ENCODE peak calls at places on chromosomes 3 and 15, in six cellular contexts. L, Q, H, Z, X and P are unnamed samples.

GRCh38 chr3:197029511-197030167 is at the start of gene MELTF:
- DNase-seq in L (peak; percentile 89), Q (peak; percentile 72), H (peak; percentile 89), Z (peak; percentile 90), X (peak; percentile 90), P (peak; percentile 99)

GRCh38 chr15:50685191-50685975 is 1.2 kb downstream of the TRPM7 start:
- DNase-seq in L (no peak), Q (no peak), H (no peak), Z (no peak), X (no peak), P (peak; percentile 42)

GRCh38 chr15:35784745-35785144 is 238.8 kb upstream of the DPH6 start:
- DNase-seq in L (no peak), Q (no peak), H (no peak), Z (peak; percentile 8), X (peak; percentile 60), P (peak; percentile 11)

GRCh38 chr3:114120211-114120610 is 58.6 kb downstream of the DRD3 start:
- DNase-seq in L (no peak), Q (no peak), H (no peak), Z (no peak), X (no peak), P (no peak)

GRCh38 chr3:3172627-3173026 is 6.9 kb downstream of the CRBN start:
- DNase-seq in L (no peak), Q (no peak), H (no peak), Z (no peak), X (no peak), P (no peak)

GRCh38 chr3:146166450-146167222 is 5.7 kb upstream of the PLOD2 start:
- DNase-seq in L (no peak), Q (no peak), H (no peak), Z (peak; percentile 25), X (no peak), P (no peak)

GRCh38 chr15:31447893-31448634 is 121.4 kb downstream of the KLF13 start:
- DNase-seq in L (no peak), Q (no peak), H (no peak), Z (no peak), X (no peak), P (no peak)

GRCh38 chr15:39411102-39411989 is 169.5 kb upstream of the THBS1 start:
- DNase-seq in L (no peak), Q (no peak), H (no peak), Z (no peak), X (no peak), P (no peak)

GRCh38 chr15:85778107-85778776 is 16.5 kb downstream of the KLHL25 start:
- DNase-seq in L (no peak), Q (peak; percentile 47), H (no peak), Z (no peak), X (no peak), P (no peak)

GRCh38 chr15:63939531-63940130 is 105.9 kb upstream of the HERC1 start:
- DNase-seq in L (peak; percentile 74), Q (no peak), H (peak; percentile 56), Z (no peak), X (peak; percentile 60), P (no peak)

GRCh38 chr15:34084086-34084485 is 17.6 kb downstream of the EMC7 start:
- DNase-seq in L (no peak), Q (peak; percentile 48), H (no peak), Z (no peak), X (no peak), P (no peak)

GRCh38 chr15:90294601-90295269 is 29.3 kb downstream of the NGRN start:
- DNase-seq in L (no peak), Q (peak; percentile 47), H (peak; percentile 27), Z (no peak), X (peak; percentile 66), P (peak; percentile 31)

GRCh38 chr15:75347222-75348033 is 589 bp downstream of the NEIL1 start:
- DNase-seq in L (peak; percentile 89), Q (peak; percentile 65), H (peak; percentile 42), Z (peak; percentile 75), X (peak; percentile 85), P (peak; percentile 90)

GRCh38 chr15:43880406-43881184 is 53.8 kb downstream of the WDR76 start:
- DNase-seq in L (no peak), Q (no peak), H (no peak), Z (no peak), X (no peak), P (peak; percentile 36)

GRCh38 chr3:181383201-181383600 is 328.5 kb upstream of the SOX2 start:
- DNase-seq in L (no peak), Q (no peak), H (no peak), Z (no peak), X (no peak), P (no peak)

GRCh38 chr3:183638092-183638644 is 2.7 kb downstream of the KLHL24 start:
- DNase-seq in L (no peak), Q (no peak), H (no peak), Z (no peak), X (no peak), P (no peak)

GRCh38 chr15:64883997-64884511 is 27.6 kb upstream of the ANKDD1A start:
- DNase-seq in L (peak; percentile 91), Q (peak; percentile 61), H (peak; percentile 72), Z (peak; percentile 75), X (peak; percentile 68), P (peak; percentile 64)

GRCh38 chr15:78047631-78048409 is 29.7 kb downstream of the TBC1D2B start:
- DNase-seq in L (no peak), Q (peak; percentile 51), H (no peak), Z (peak; percentile 51), X (peak; percentile 23), P (no peak)

GRCh38 chr3:48592519-48593087 is 2.5 kb downstream of the COL7A1 start:
- DNase-seq in L (no peak), Q (no peak), H (no peak), Z (no peak), X (no peak), P (no peak)

GRCh38 chr3:9915252-9916141 is 1.4 kb upstream of the IL17RC start:
- DNase-seq in L (peak; percentile 90), Q (peak; percentile 81), H (peak; percentile 62), Z (peak; percentile 88), X (peak; percentile 88), P (peak; percentile 77)

GRCh38 chr3:105402287-105402801 is 35.6 kb downstream of the ALCAM start:
- DNase-seq in L (peak; percentile 51), Q (no peak), H (peak; percentile 4), Z (peak; percentile 8), X (peak; percentile 76), P (no peak)

GRCh38 chr15:40256642-40257235 is 17.9 kb downstream of the PAK6 start:
- DNase-seq in L (no peak), Q (no peak), H (no peak), Z (no peak), X (no peak), P (no peak)

GRCh38 chr3:57709559-57709958 is 16.7 kb upstream of the DENND6A start:
- DNase-seq in L (no peak), Q (no peak), H (no peak), Z (no peak), X (no peak), P (no peak)

GRCh38 chr3:146466596-146466995 is 2.8 kb downstream of the PLSCR2 start:
- DNase-seq in L (no peak), Q (no peak), H (no peak), Z (no peak), X (no peak), P (no peak)

GRCh38 chr15:81256916-81257315 is 60.2 kb downstream of the IL16 start:
- DNase-seq in L (no peak), Q (no peak), H (no peak), Z (peak; percentile 41), X (no peak), P (no peak)

GRCh38 chr3:192833177-192833890 is 84.3 kb downstream of the MB21D2 start:
- DNase-seq in L (no peak), Q (no peak), H (no peak), Z (no peak), X (no peak), P (no peak)

GRCh38 chr3:8103954-8104353 is 397.7 kb upstream of the LMCD1 start:
- DNase-seq in L (no peak), Q (no peak), H (no peak), Z (no peak), X (no peak), P (no peak)

GRCh38 chr3:112334709-112335108 is 1.8 kb downstream of the CD200 start:
- DNase-seq in L (no peak), Q (no peak), H (no peak), Z (no peak), X (no peak), P (no peak)
- H3K4me3 ChIP-seq in L (peak overlapping the region; percentile 90), Q (peak overlapping the region; percentile 55), H (no peak overlapping the region), Z (peak overlapping the region; percentile 35), X (peak overlapping the region; percentile 97), P (peak overlapping the region; percentile 80)

DNA sequence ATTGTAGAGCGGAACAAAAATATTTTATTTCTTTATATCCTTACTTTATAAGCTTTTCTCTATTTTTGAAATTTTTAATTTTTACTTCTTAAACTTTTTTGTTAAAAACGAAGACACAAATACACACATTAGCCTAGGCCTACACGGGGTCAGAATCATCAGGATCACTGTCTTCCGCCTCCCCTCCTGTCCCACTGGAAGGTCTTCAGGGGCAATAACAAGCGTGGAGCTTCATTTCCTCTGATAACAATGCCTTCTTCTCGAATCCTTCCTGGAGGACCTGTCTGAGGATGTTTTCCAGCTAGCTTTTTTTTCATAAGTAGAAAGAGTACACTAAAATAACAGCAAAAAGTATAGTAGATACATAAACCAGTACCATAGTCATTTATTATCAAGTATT is 77.7 kb upstream of the DGKG start:
- DNase-seq in L (no peak), Q (no peak), H (no peak), Z (no peak), X (no peak), P (no peak)
- H3K27me3 ChIP-seq in L (no peaks in the 10 kb centered on the region), Q (no peaks in the 10 kb centered on the region), H (no peaks in the 10 kb centered on the region), Z (no peaks in the 10 kb centered on the region), X (no peaks in the 10 kb centered on the region), P (no peaks in the 10 kb centered on the region)

GRCh38 chr3:64138046-64138445 is 87.2 kb downstream of the PRICKLE2 start:
- DNase-seq in L (no peak), Q (no peak), H (no peak), Z (no peak), X (peak; percentile 17), P (no peak)
- H3K36me3 ChIP-seq in L (peaks cover 2% of the 10 kb centered on the region), Q (no peaks in the 10 kb centered on the region), H (no peaks in the 10 kb centered on the region), Z (no peaks in the 10 kb centered on the region), X (no peaks in the 10 kb centered on the region), P (no peaks in the 10 kb centered on the region)

GRCh38 chr3:112306825-112307224 is 12.8 kb upstream of the SLC9C1 start:
- DNase-seq in L (no peak), Q (no peak), H (no peak), Z (no peak), X (no peak), P (no peak)

GRCh38 chr3:112302061-112302830 is 8.2 kb upstream of the SLC9C1 start:
- DNase-seq in L (no peak), Q (no peak), H (no peak), Z (peak; percentile 79), X (peak; percentile 48), P (no peak)

GRCh38 chr3:112302881-112303761 is 9.1 kb upstream of the SLC9C1 start:
- DNase-seq in L (no peak), Q (no peak), H (no peak), Z (peak; percentile 16), X (peak; percentile 81), P (peak; percentile 17)

GRCh38 chr3:112303811-112304325 is 9.9 kb upstream of the SLC9C1 start:
- DNase-seq in L (no peak), Q (peak; percentile 19), H (no peak), Z (peak; percentile 33), X (peak; percentile 75), P (no peak)

DNA sequence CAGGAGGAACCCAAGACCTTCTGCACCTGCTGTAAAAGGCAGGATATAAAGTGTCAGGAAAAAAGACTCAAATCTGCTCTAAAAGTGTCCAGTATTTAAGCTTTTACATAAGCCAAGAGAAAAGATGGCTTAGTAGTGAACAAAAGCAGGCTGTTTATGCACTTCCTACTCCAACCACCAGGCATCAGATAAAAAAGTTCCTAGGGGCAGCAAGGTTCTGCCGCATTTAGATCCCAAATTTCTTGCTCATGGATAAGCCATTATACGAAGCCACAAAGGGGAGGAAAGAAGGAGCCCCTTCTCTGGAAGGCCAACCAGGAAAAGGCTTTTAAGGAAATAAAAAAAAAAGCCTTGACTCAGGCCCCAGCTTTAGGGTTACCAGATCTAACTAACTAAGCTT is 10.6 kb upstream of the SLC9C1 start:
- DNase-seq in L (no peak), Q (no peak), H (no peak), Z (no peak), X (peak; percentile 52), P (no peak)
- H3K4me3 ChIP-seq in L (peak overlapping the region; percentile 94), Q (peak overlapping the region; percentile 43), H (no peak overlapping the region), Z (no peak overlapping the region), X (no peak overlapping the region), P (no peak overlapping the region)